ENCODE peak calls at places on chromosomes 5 and 9, in six cellular contexts. One of them, this sample, is unnamed.

GRCh38 chr9:135610290-135611141 is 28.8 kb downstream of the GLT6D1 start:
- DNase-seq in hepatocyte: no peak
- DNase-seq in left ventricle myocardium inferior: no peak
- DNase-seq in mesendoderm: no peak
- DNase-seq in H1: no peak
- DNase-seq in lung: no peak
- DNase-seq in this sample: no peak

GRCh38 chr9:14662060-14662453 is 31.2 kb downstream of the ZDHHC21 start:
- DNase-seq in lung: no peak
- DNase-seq in hepatocyte: no peak
- DNase-seq in mesendoderm: no peak
- DNase-seq in H1: no peak
- DNase-seq in left ventricle myocardium inferior: no peak
- DNase-seq in this sample: no peak

GRCh38 chr5:116681334-116682013 is 106.9 kb upstream of the SEMA6A start:
- DNase-seq in lung: no peak
- DNase-seq in mesendoderm: no peak
- DNase-seq in left ventricle myocardium inferior: no peak
- DNase-seq in hepatocyte: no peak
- DNase-seq in H1: no peak
- DNase-seq in this sample: no peak

GRCh38 chr5:132283423-132284043 is 10.7 kb upstream of the SLC22A4 start:
- DNase-seq in H1: no peak
- DNase-seq in mesendoderm: no peak
- DNase-seq in hepatocyte: no peak
- DNase-seq in left ventricle myocardium inferior: no peak
- DNase-seq in lung: no peak
- DNase-seq in this sample: no peak

GRCh38 chr5:137478043-137478442 is 21.1 kb downstream of the SPOCK1 start:
- DNase-seq in hepatocyte: no peak
- DNase-seq in lung: no peak
- DNase-seq in left ventricle myocardium inferior: no peak
- DNase-seq in H1: no peak
- DNase-seq in mesendoderm: no peak
- DNase-seq in this sample: no peak

GRCh38 chr5:133853972-133854371 is 114.5 kb downstream of the C5orf15 start:
- DNase-seq in lung: no peak
- DNase-seq in hepatocyte: no peak
- DNase-seq in H1: no peak
- DNase-seq in mesendoderm: no peak
- DNase-seq in left ventricle myocardium inferior: no peak
- DNase-seq in this sample: no peak

GRCh38 chr9:97752274-97752673 is 55.1 kb upstream of the XPA start:
- DNase-seq in H1: no peak
- DNase-seq in hepatocyte: no peak
- DNase-seq in mesendoderm: no peak
- DNase-seq in left ventricle myocardium inferior: no peak
- DNase-seq in lung: no peak
- DNase-seq in this sample: no peak

GRCh38 chr5:52915176-52915875 is 73.8 kb upstream of the ITGA2 start:
- DNase-seq in H1: peak; percentile 27
- DNase-seq in mesendoderm: peak; percentile 78
- DNase-seq in lung: peak; percentile 55
- DNase-seq in hepatocyte: peak; percentile 70
- DNase-seq in left ventricle myocardium inferior: no peak
- DNase-seq in this sample: peak; percentile 55

GRCh38 chr9:110821064-110821463 is 152.5 kb downstream of the MUSK start:
- DNase-seq in mesendoderm: no peak
- DNase-seq in hepatocyte: no peak
- DNase-seq in left ventricle myocardium inferior: no peak
- DNase-seq in lung: no peak
- DNase-seq in H1: no peak
- DNase-seq in this sample: no peak

GRCh38 chr5:78886650-78887230 is 98.4 kb downstream of the ARSB start:
- DNase-seq in hepatocyte: no peak
- DNase-seq in H1: no peak
- DNase-seq in left ventricle myocardium inferior: no peak
- DNase-seq in lung: no peak
- DNase-seq in mesendoderm: no peak
- DNase-seq in this sample: no peak

GRCh38 chr5:115510145-115510640 is 34.4 kb downstream of the FEM1C start:
- DNase-seq in mesendoderm: no peak
- DNase-seq in H1: no peak
- DNase-seq in left ventricle myocardium inferior: no peak
- DNase-seq in lung: no peak
- DNase-seq in hepatocyte: no peak
- DNase-seq in this sample: no peak

GRCh38 chr5:168327994-168328393 is 36.5 kb downstream of the WWC1 start:
- DNase-seq in H1: no peak
- DNase-seq in left ventricle myocardium inferior: no peak
- DNase-seq in lung: no peak
- DNase-seq in mesendoderm: peak; percentile 62
- DNase-seq in hepatocyte: peak; percentile 37
- DNase-seq in this sample: no peak

GRCh38 chr5:146291421-146292074 is 47.1 kb upstream of the POU4F3 start:
- DNase-seq in lung: no peak
- DNase-seq in hepatocyte: peak; percentile 72
- DNase-seq in mesendoderm: peak; percentile 60
- DNase-seq in left ventricle myocardium inferior: no peak
- DNase-seq in H1: no peak
- DNase-seq in this sample: peak; percentile 17

GRCh38 chr5:933251-933861 is 40.7 kb downstream of the TRIP13 start:
- DNase-seq in mesendoderm: no peak
- DNase-seq in lung: no peak
- DNase-seq in left ventricle myocardium inferior: no peak
- DNase-seq in H1: no peak
- DNase-seq in hepatocyte: no peak
- DNase-seq in this sample: no peak

DNA sequence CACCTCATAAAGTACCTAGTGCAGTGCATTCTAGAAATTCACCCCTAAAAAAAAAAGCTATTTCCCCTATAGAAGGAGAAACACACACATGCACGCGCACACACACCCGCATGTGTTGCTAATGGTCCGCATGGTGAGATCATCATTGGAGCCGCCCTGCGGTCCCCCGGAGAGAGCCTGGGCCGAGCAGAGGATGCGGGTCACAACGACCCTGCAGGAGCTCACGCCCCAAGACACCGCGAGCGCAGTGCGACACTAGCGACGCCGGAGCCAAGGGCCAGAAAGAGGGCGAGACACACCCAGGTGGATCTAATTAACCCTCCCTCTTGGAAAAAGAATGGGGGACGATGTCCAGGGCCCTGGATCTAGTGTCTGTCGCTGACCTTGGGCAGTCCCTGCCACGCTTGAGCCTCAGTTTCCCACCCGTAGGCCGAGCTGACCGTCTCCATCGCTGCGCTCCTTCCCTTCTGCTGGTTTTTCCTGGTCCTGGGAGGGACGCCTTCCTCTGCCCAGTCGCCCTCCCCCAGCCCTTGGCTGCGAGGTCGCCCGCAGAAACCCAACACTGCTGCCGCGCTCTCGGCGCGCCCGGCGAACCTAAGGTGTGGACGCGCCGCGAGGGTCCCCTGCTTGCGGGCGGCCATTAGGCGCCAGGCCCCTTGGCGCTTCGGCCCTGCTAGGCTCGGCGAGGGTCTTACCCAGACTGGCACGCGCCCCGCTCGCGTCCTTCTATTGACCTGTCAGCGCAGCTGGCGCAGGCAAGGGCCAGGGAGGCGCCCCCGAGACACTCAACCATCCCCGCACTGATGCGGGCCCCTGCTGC is 47.6 kb upstream of the RNF20 start:
- DNase-seq in hepatocyte: peak; percentile 46
- DNase-seq in lung: no peak
- DNase-seq in H1: peak; percentile 25
- DNase-seq in mesendoderm: peak; percentile 77
- DNase-seq in left ventricle myocardium inferior: peak; percentile 41
- DNase-seq in this sample: no peak
- H3K4me3 ChIP-seq in hepatocyte: peak overlapping the region; percentile 35
- H3K4me3 ChIP-seq in lung: peak overlapping the region; percentile 47
- H3K4me3 ChIP-seq in H1: peak overlapping the region; percentile 76
- H3K4me3 ChIP-seq in mesendoderm: peak overlapping the region; percentile 57
- H3K4me3 ChIP-seq in left ventricle myocardium inferior: peak overlapping the region; percentile 91
- H3K4me3 ChIP-seq in this sample: no peak overlapping the region

GRCh38 chr9:91824151-91824550 is 125.9 kb downstream of the ROR2 start:
- DNase-seq in hepatocyte: no peak
- DNase-seq in lung: no peak
- DNase-seq in left ventricle myocardium inferior: no peak
- DNase-seq in H1: no peak
- DNase-seq in mesendoderm: no peak
- DNase-seq in this sample: no peak
- H3K4me3 ChIP-seq in hepatocyte: no peak overlapping the region
- H3K4me3 ChIP-seq in lung: no peak overlapping the region
- H3K4me3 ChIP-seq in left ventricle myocardium inferior: peak overlapping the region; percentile 30
- H3K4me3 ChIP-seq in H1: no peak overlapping the region
- H3K4me3 ChIP-seq in mesendoderm: no peak overlapping the region
- H3K4me3 ChIP-seq in this sample: no peak overlapping the region

GRCh38 chr9:130010151-130010988 is 32.6 kb downstream of the FNBP1 start:
- DNase-seq in lung: no peak
- DNase-seq in hepatocyte: no peak
- DNase-seq in left ventricle myocardium inferior: no peak
- DNase-seq in mesendoderm: no peak
- DNase-seq in H1: no peak
- DNase-seq in this sample: no peak

GRCh38 chr9:130013326-130013725 is 29.7 kb downstream of the FNBP1 start:
- DNase-seq in H1: no peak
- DNase-seq in mesendoderm: no peak
- DNase-seq in left ventricle myocardium inferior: no peak
- DNase-seq in hepatocyte: no peak
- DNase-seq in lung: no peak
- DNase-seq in this sample: no peak

GRCh38 chr9:130003943-130004552 is 38.9 kb downstream of the FNBP1 start:
- DNase-seq in H1: no peak
- DNase-seq in lung: no peak
- DNase-seq in hepatocyte: no peak
- DNase-seq in mesendoderm: no peak
- DNase-seq in left ventricle myocardium inferior: no peak
- DNase-seq in this sample: no peak

GRCh38 chr9:130008577-130008976 is 34.4 kb downstream of the FNBP1 start:
- DNase-seq in lung: no peak
- DNase-seq in left ventricle myocardium inferior: no peak
- DNase-seq in hepatocyte: no peak
- DNase-seq in mesendoderm: no peak
- DNase-seq in H1: no peak
- DNase-seq in this sample: no peak
- H3K4me3 ChIP-seq in lung: no peak overlapping the region
- H3K4me3 ChIP-seq in left ventricle myocardium inferior: no peak overlapping the region
- H3K4me3 ChIP-seq in hepatocyte: no peak overlapping the region
- H3K4me3 ChIP-seq in mesendoderm: no peak overlapping the region
- H3K4me3 ChIP-seq in H1: no peak overlapping the region
- H3K4me3 ChIP-seq in this sample: no peak overlapping the region

DNA sequence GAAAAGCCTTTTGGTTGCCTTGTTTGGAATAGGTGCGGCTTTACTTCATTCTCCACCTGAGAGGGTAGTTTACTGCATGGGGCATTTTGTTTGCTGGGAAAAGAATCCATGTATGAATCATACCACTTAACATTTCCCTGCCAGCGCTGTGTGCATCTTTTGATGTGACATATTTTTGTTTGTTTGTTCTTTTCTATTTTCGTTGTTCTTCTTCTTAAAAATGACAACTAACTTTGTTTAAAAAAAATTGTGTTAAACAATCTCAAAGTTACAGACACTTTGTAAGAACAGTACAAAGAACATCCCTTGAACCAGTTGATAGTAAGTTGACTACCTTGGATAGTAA is 113.2 kb downstream of the GCNT1 start:
- DNase-seq in H1: no peak
- DNase-seq in left ventricle myocardium inferior: no peak
- DNase-seq in hepatocyte: no peak
- DNase-seq in mesendoderm: no peak
- DNase-seq in lung: no peak
- DNase-seq in this sample: no peak
- H3K4me3 ChIP-seq in H1: no peak overlapping the region
- H3K4me3 ChIP-seq in left ventricle myocardium inferior: peak overlapping the region; percentile 65
- H3K4me3 ChIP-seq in hepatocyte: no peak overlapping the region
- H3K4me3 ChIP-seq in mesendoderm: no peak overlapping the region
- H3K4me3 ChIP-seq in lung: no peak overlapping the region
- H3K4me3 ChIP-seq in this sample: no peak overlapping the region

GRCh38 chr9:136666364-136667216 is 3.9 kb downstream of the EGFL7 start:
- DNase-seq in hepatocyte: no peak
- DNase-seq in lung: no peak
- DNase-seq in H1: no peak
- DNase-seq in mesendoderm: no peak
- DNase-seq in left ventricle myocardium inferior: no peak
- DNase-seq in this sample: no peak
- H3K4me3 ChIP-seq in hepatocyte: peak overlapping the region; percentile 36
- H3K4me3 ChIP-seq in lung: peak overlapping the region; percentile 65
- H3K4me3 ChIP-seq in H1: no peak overlapping the region
- H3K4me3 ChIP-seq in mesendoderm: no peak overlapping the region
- H3K4me3 ChIP-seq in left ventricle myocardium inferior: peak overlapping the region; percentile 81
- H3K4me3 ChIP-seq in this sample: peak overlapping the region; percentile 30

GRCh38 chr9:131217321-131218031 is 58.8 kb downstream of the FAM78A start:
- DNase-seq in hepatocyte: no peak
- DNase-seq in mesendoderm: no peak
- DNase-seq in H1: no peak
- DNase-seq in lung: no peak
- DNase-seq in left ventricle myocardium inferior: no peak
- DNase-seq in this sample: no peak

GRCh38 chr9:131218370-131218769 is 57.9 kb downstream of the FAM78A start:
- DNase-seq in lung: no peak
- DNase-seq in mesendoderm: no peak
- DNase-seq in left ventricle myocardium inferior: no peak
- DNase-seq in H1: no peak
- DNase-seq in hepatocyte: no peak
- DNase-seq in this sample: no peak

GRCh38 chr9:131214457-131214856 is 61.9 kb downstream of the FAM78A start:
- DNase-seq in mesendoderm: no peak
- DNase-seq in H1: no peak
- DNase-seq in left ventricle myocardium inferior: no peak
- DNase-seq in lung: no peak
- DNase-seq in hepatocyte: no peak
- DNase-seq in this sample: no peak

GRCh38 chr9:131216806-131217205 is 59.5 kb downstream of the FAM78A start:
- DNase-seq in left ventricle myocardium inferior: no peak
- DNase-seq in lung: no peak
- DNase-seq in H1: no peak
- DNase-seq in hepatocyte: no peak
- DNase-seq in mesendoderm: no peak
- DNase-seq in this sample: no peak

DNA sequence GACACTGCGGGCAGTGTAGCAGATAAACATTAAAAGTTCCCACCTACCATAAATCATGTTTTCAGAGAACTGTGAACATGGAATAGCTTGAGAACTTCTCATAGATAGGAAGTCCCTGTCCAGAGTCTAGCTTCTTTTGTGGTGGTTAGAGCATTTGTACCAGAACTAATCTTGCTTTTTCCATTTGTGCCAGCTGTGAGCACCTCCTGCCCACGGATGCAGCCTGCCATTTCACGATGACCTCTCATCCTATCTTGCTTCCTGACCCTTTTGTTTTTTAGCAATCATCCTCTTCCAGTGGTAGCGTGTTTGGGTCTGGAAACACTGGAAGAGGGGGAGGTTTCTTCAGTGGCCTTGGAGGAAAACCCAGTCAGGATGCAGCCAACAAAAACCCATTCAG is 61.4 kb downstream of the FAM78A start:
- DNase-seq in lung: no peak
- DNase-seq in H1: no peak
- DNase-seq in left ventricle myocardium inferior: no peak
- DNase-seq in mesendoderm: no peak
- DNase-seq in hepatocyte: no peak
- DNase-seq in this sample: no peak
- H3K4me3 ChIP-seq in lung: no peak overlapping the region
- H3K4me3 ChIP-seq in H1: no peak overlapping the region
- H3K4me3 ChIP-seq in left ventricle myocardium inferior: no peak overlapping the region
- H3K4me3 ChIP-seq in mesendoderm: no peak overlapping the region
- H3K4me3 ChIP-seq in hepatocyte: no peak overlapping the region
- H3K4me3 ChIP-seq in this sample: no peak overlapping the region

GRCh38 chr5:7878381-7878873 is 9.5 kb downstream of the MTRR start:
- DNase-seq in hepatocyte: no peak
- DNase-seq in left ventricle myocardium inferior: no peak
- DNase-seq in lung: no peak
- DNase-seq in H1: no peak
- DNase-seq in mesendoderm: no peak
- DNase-seq in this sample: peak; percentile 84
- H3K4me3 ChIP-seq in hepatocyte: no peak overlapping the region
- H3K4me3 ChIP-seq in left ventricle myocardium inferior: no peak overlapping the region
- H3K4me3 ChIP-seq in lung: no peak overlapping the region
- H3K4me3 ChIP-seq in H1: no peak overlapping the region
- H3K4me3 ChIP-seq in mesendoderm: no peak overlapping the region
- H3K4me3 ChIP-seq in this sample: peak overlapping the region; percentile 28